ENCODE peak calls at places on chromosomes 2 and 18, in five cellular contexts. J is OCI-LY7, K is HFF-Myc, C is uterus, G is IMR-90. P is an unnamed sample.
A peak's percentile ranks its signal among the peaks of the same experiment; 100 is the strongest.

GRCh38 chr18:48607049-48607984 is 68.5 kb downstream of the CTIF start:
- DNase-seq in J (no peak), K (peak; percentile 59), C (peak; percentile 38), G (peak; percentile 90), P (peak; percentile 55)

GRCh38 chr2:85605406-85606115 is 3.1 kb upstream of the TMEM150A start:
- DNase-seq in J (no peak), K (peak; percentile 40), C (no peak), G (peak; percentile 94), P (no peak)

GRCh38 chr2:141417246-141417797 is 713.5 kb downstream of the LRP1B start:
- DNase-seq in J (no peak), K (no peak), C (no peak), G (peak; percentile 4), P (no peak)

GRCh38 chr2:854460-854859 is 96.2 kb upstream of the SNTG2 start:
- DNase-seq in J (peak; percentile 37), K (no peak), C (peak; percentile 25), G (no peak), P (no peak)

GRCh38 chr2:127321306-127321705 is 27.4 kb upstream of the ERCC3 start:
- DNase-seq in J (no peak), K (no peak), C (no peak), G (peak; percentile 73), P (no peak)

GRCh38 chr2:133495226-133495625 is 73.0 kb downstream of the NCKAP5 start:
- DNase-seq in J (no peak), K (no peak), C (no peak), G (no peak), P (no peak)

GRCh38 chr2:101496279-101496678 is 21.4 kb upstream of the RFX8 start:
- DNase-seq in J (no peak), K (no peak), C (no peak), G (no peak), P (no peak)

GRCh38 chr2:176504431-176504830 is 235.2 kb downstream of the MTX2 start:
- DNase-seq in J (no peak), K (no peak), C (peak; percentile 55), G (no peak), P (no peak)

GRCh38 chr2:236585966-236586365 is 16.3 kb downstream of the ACKR3 start:
- DNase-seq in J (no peak), K (no peak), C (no peak), G (no peak), P (no peak)

GRCh38 chr2:60958800-60959199 is 58.7 kb upstream of the PEX13 start:
- DNase-seq in J (no peak), K (no peak), C (no peak), G (peak; percentile 85), P (peak; percentile 20)

GRCh38 chr2:6978991-6979390 is 61.8 kb downstream of the RNF144A start:
- DNase-seq in J (no peak), K (no peak), C (no peak), G (no peak), P (no peak)

GRCh38 chr18:32724071-32724696 is 48.6 kb downstream of the KLHL14 start:
- DNase-seq in J (no peak), K (no peak), C (no peak), G (no peak), P (no peak)

GRCh38 chr2:224777563-224777939 is 61.4 kb upstream of the CCDC195 start:
- DNase-seq in J (no peak), K (no peak), C (no peak), G (peak; percentile 3), P (no peak)

GRCh38 chr18:27226556-27227075 is 41.5 kb upstream of the CHST9 start:
- DNase-seq in J (no peak), K (no peak), C (no peak), G (no peak), P (no peak)

GRCh38 chr2:108355907-108356734 is 21.6 kb upstream of the SULT1C4 start:
- DNase-seq in J (no peak), K (no peak), C (no peak), G (no peak), P (no peak)

GRCh38 chr2:135473567-135473966 is 57.5 kb downstream of the ZRANB3 start:
- DNase-seq in J (peak; percentile 55), K (no peak), C (no peak), G (peak; percentile 8), P (no peak)

GRCh38 chr2:25570161-25570840 is 103.1 kb downstream of the DTNB start:
- DNase-seq in J (no peak), K (no peak), C (no peak), G (peak; percentile 33), P (no peak)

GRCh38 chr2:74860521-74860920 is 26.6 kb downstream of the HK2 start:
- DNase-seq in J (no peak), K (no peak), C (no peak), G (peak; percentile 46), P (no peak)

GRCh38 chr2:44938287-44939073 is 3.0 kb upstream of the SIX3 start:
- DNase-seq in J (no peak), K (no peak), C (no peak), G (no peak), P (no peak)

GRCh38 chr2:134862674-134863073 is 24.3 kb downstream of the ACMSD start:
- DNase-seq in J (no peak), K (no peak), C (no peak), G (no peak), P (no peak)

GRCh38 chr18:11885278-11885991 is 22.7 kb downstream of the MPPE1 start:
- DNase-seq in J (no peak), K (no peak), C (no peak), G (no peak), P (no peak)

GRCh38 chr18:48787523-48788151 is 163.1 kb downstream of the SMAD7 start:
- DNase-seq in J (no peak), K (no peak), C (peak; percentile 11), G (peak; percentile 23), P (no peak)

GRCh38 chr18:63131106-63131943 is 188.2 kb downstream of the BCL2 start:
- DNase-seq in J (peak; percentile 50), K (peak; percentile 33), C (peak; percentile 51), G (peak; percentile 59), P (peak; percentile 24)

GRCh38 chr2:130785466-130786055 is 30.2 kb downstream of the AMER3 start:
- DNase-seq in J (no peak), K (no peak), C (no peak), G (no peak), P (no peak)

GRCh38 chr2:42040643-42041277 is 7.1 kb upstream of the PKDCC start:
- DNase-seq in J (no peak), K (no peak), C (no peak), G (no peak), P (no peak)

GRCh38 chr2:241799522-241800197 is 9.3 kb upstream of the NEU4 start:
- DNase-seq in J (no peak), K (no peak), C (peak; percentile 9), G (no peak), P (no peak)

GRCh38 chr2:75892490-75892889 is 181.8 kb upstream of the GCFC2 start:
- DNase-seq in J (no peak), K (no peak), C (no peak), G (no peak), P (no peak)

GRCh38 chr2:100230754-100231153 is 88.4 kb upstream of the AFF3 start:
- DNase-seq in J (no peak), K (no peak), C (no peak), G (peak; percentile 42), P (no peak)

GRCh38 chr2:82875891-82876290 is 1583.2 kb downstream of the SUCLG1 start:
- DNase-seq in J (no peak), K (no peak), C (no peak), G (no peak), P (no peak)

DNA sequence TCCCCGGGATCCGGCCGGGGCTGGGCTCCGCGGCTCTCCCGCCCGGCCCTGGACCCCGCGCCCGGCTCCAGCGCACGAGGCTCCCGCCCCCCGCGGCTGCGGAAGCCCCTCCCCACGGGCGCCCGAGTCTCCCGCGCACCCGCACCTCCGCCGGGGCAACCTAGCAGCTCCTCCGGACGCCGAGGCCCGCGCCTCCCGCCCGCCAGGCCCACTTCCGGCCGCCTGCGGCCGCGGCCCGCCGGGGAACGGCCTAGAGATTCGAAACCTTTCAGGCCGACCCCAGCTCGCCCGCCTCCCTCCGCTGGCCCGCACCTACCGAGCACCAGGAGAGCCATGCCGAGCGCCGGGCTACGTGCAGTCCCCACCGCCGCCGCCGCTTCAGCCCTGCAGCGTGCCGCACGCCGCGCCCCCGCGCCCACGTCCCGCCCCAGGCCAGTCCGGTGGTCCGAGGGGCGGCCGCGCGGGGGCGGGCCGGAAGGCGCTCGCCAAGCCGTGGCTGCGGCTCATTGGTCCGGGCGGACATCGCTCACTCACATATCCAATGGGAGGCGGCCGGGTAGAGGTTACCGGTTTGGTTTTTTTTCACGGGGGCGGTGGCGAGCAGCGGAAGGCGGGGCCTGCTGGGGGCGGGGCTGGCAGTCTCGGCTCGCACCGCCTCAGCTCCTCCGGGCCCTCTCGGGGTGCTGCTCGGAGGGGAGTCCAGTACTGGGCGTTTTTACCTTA is at the start of gene PDIA6:
- DNase-seq in J (peak; percentile 97), K (peak; percentile 83), C (peak; percentile 99), G (peak; percentile 95), P (peak; percentile 82)
- TF ChIP-seq CTCF in J (no peak), K (no peak), C (peak; percentile 67), G (no peak), P (no peak)

GRCh38 chr2:4668381-4668780 is 965.0 kb downstream of the DCDC2C start:
- DNase-seq in J (no peak), K (no peak), C (no peak), G (no peak), P (no peak)
- H3K4me3 ChIP-seq in J (no peak overlapping the region), K (no peak overlapping the region), C (no peak overlapping the region), G (no peak overlapping the region), P (no peak overlapping the region)

GRCh38 chr2:20015482-20016083 is 3.1 kb upstream of the MATN3 start:
- DNase-seq in J (peak; percentile 57), K (peak; percentile 36), C (no peak), G (peak; percentile 65), P (peak; percentile 18)

GRCh38 chr2:20019747-20020146 is 7.3 kb upstream of the MATN3 start:
- DNase-seq in J (no peak), K (no peak), C (no peak), G (no peak), P (no peak)

GRCh38 chr2:20013061-20013721 is 723 bp upstream of the MATN3 start:
- DNase-seq in J (no peak), K (no peak), C (no peak), G (no peak), P (no peak)

GRCh38 chr2:20018576-20019152 is 6.2 kb upstream of the MATN3 start:
- DNase-seq in J (no peak), K (no peak), C (no peak), G (no peak), P (no peak)

DNA sequence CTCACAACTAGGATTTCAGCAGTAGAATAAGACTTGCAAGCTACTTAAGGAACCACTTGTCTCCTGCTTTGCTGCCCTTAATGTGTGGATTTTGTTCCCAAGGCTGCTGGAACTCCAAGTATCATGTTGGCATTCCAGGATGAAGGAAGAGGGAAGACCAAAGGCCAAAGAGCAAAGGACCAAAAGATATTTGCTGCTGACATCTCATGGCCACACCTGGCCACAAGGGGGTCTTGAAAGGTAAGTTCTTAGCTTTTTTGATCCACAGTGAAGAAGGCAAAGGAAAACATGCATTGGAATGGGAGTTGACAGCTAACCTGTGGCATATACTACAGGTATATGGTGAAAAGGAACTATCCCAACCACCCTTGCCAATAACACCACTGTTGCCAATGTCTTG is 3.9 kb upstream of the MATN3 start:
- DNase-seq in J (no peak), K (no peak), C (no peak), G (no peak), P (no peak)
- TF ChIP-seq CTCF in J (no peak), K (no peak), C (no peak), G (no peak), P (no peak)

GRCh38 chr2:16302969-16303592 is 362.6 kb downstream of the CYRIA start:
- DNase-seq in J (no peak), K (no peak), C (no peak), G (no peak), P (no peak)
- H3K4me3 ChIP-seq in J (no peak overlapping the region), K (no peak overlapping the region), C (no peak overlapping the region), G (no peak overlapping the region), P (no peak overlapping the region)